ENCODE peak calls at places on chromosome 7, in eight cellular contexts. One of them, this sample, is unnamed.

GRCh38 chr7:80918909-80919721 is at the start of gene SEMA3C:
- DNase-seq in uterus: peak; percentile 92
- DNase-seq in heart left ventricle: peak; percentile 92
- DNase-seq in caudate nucleus: peak; percentile 78
- DNase-seq in ovary: peak; percentile 89
- DNase-seq in tibial nerve: peak; percentile 83
- DNase-seq in keratinocyte: peak; percentile 45
- DNase-seq in aorta: peak; percentile 96
- DNase-seq in this sample: peak; percentile 79

GRCh38 chr7:128311003-128311402 is 32.7 kb downstream of the RBM28 start:
- DNase-seq in keratinocyte: no peak
- DNase-seq in tibial nerve: no peak
- DNase-seq in uterus: no peak
- DNase-seq in heart left ventricle: no peak
- DNase-seq in caudate nucleus: no peak
- DNase-seq in ovary: no peak
- DNase-seq in aorta: no peak
- DNase-seq in this sample: no peak

GRCh38 chr7:155722936-155723335 is 78.5 kb downstream of the RBM33 start:
- DNase-seq in aorta: no peak
- DNase-seq in uterus: no peak
- DNase-seq in heart left ventricle: no peak
- DNase-seq in ovary: no peak
- DNase-seq in keratinocyte: no peak
- DNase-seq in caudate nucleus: no peak
- DNase-seq in tibial nerve: no peak
- DNase-seq in this sample: no peak

GRCh38 chr7:48042216-48042615 is 6.9 kb downstream of the C7orf57 start:
- DNase-seq in ovary: no peak
- DNase-seq in uterus: no peak
- DNase-seq in aorta: no peak
- DNase-seq in caudate nucleus: no peak
- DNase-seq in tibial nerve: no peak
- DNase-seq in heart left ventricle: no peak
- DNase-seq in keratinocyte: no peak
- DNase-seq in this sample: no peak

GRCh38 chr7:152931583-152931982 is 172.0 kb downstream of the ACTR3B start:
- DNase-seq in tibial nerve: no peak
- DNase-seq in heart left ventricle: no peak
- DNase-seq in aorta: no peak
- DNase-seq in uterus: no peak
- DNase-seq in keratinocyte: no peak
- DNase-seq in caudate nucleus: no peak
- DNase-seq in ovary: no peak
- DNase-seq in this sample: no peak

GRCh38 chr7:2757904-2758672 is 70.1 kb downstream of the AMZ1 start:
- DNase-seq in tibial nerve: no peak
- DNase-seq in aorta: peak; percentile 66
- DNase-seq in heart left ventricle: peak; percentile 52
- DNase-seq in uterus: peak; percentile 68
- DNase-seq in ovary: peak; percentile 71
- DNase-seq in keratinocyte: peak; percentile 90
- DNase-seq in caudate nucleus: peak; percentile 24
- DNase-seq in this sample: peak; percentile 97

GRCh38 chr7:138663741-138664710 is 37.1 kb downstream of the SVOPL start:
- DNase-seq in aorta: no peak
- DNase-seq in uterus: no peak
- DNase-seq in caudate nucleus: no peak
- DNase-seq in tibial nerve: no peak
- DNase-seq in heart left ventricle: no peak
- DNase-seq in keratinocyte: no peak
- DNase-seq in ovary: no peak
- DNase-seq in this sample: no peak

GRCh38 chr7:128097211-128097731 is 66.0 kb upstream of the LRRC4 start:
- DNase-seq in heart left ventricle: no peak
- DNase-seq in aorta: no peak
- DNase-seq in caudate nucleus: no peak
- DNase-seq in keratinocyte: no peak
- DNase-seq in uterus: no peak
- DNase-seq in tibial nerve: no peak
- DNase-seq in ovary: no peak
- DNase-seq in this sample: no peak

GRCh38 chr7:42720871-42721835 is 190.7 kb downstream of the C7orf25 start:
- DNase-seq in aorta: no peak
- DNase-seq in tibial nerve: no peak
- DNase-seq in caudate nucleus: no peak
- DNase-seq in heart left ventricle: no peak
- DNase-seq in keratinocyte: no peak
- DNase-seq in ovary: no peak
- DNase-seq in uterus: no peak
- DNase-seq in this sample: no peak

GRCh38 chr7:66125052-66125694 is 10.5 kb downstream of the CRCP start:
- DNase-seq in uterus: no peak
- DNase-seq in ovary: no peak
- DNase-seq in aorta: no peak
- DNase-seq in heart left ventricle: no peak
- DNase-seq in caudate nucleus: no peak
- DNase-seq in keratinocyte: no peak
- DNase-seq in tibial nerve: no peak
- DNase-seq in this sample: no peak

GRCh38 chr7:117502338-117502737 is 22.5 kb downstream of the CFTR start:
- DNase-seq in keratinocyte: no peak
- DNase-seq in heart left ventricle: no peak
- DNase-seq in caudate nucleus: no peak
- DNase-seq in aorta: no peak
- DNase-seq in ovary: no peak
- DNase-seq in uterus: no peak
- DNase-seq in tibial nerve: no peak
- DNase-seq in this sample: no peak

GRCh38 chr7:79770053-79770452 is 316.6 kb upstream of the MAGI2 start:
- DNase-seq in ovary: no peak
- DNase-seq in aorta: no peak
- DNase-seq in keratinocyte: no peak
- DNase-seq in caudate nucleus: no peak
- DNase-seq in heart left ventricle: no peak
- DNase-seq in tibial nerve: no peak
- DNase-seq in uterus: no peak
- DNase-seq in this sample: no peak

GRCh38 chr7:87028636-87029035 is 30.8 kb downstream of the ELAPOR2 start:
- DNase-seq in uterus: no peak
- DNase-seq in heart left ventricle: no peak
- DNase-seq in keratinocyte: no peak
- DNase-seq in ovary: no peak
- DNase-seq in caudate nucleus: no peak
- DNase-seq in aorta: no peak
- DNase-seq in tibial nerve: no peak
- DNase-seq in this sample: no peak

GRCh38 chr7:40720401-40720800 is 585.6 kb downstream of the SUGCT start:
- DNase-seq in ovary: no peak
- DNase-seq in keratinocyte: no peak
- DNase-seq in uterus: no peak
- DNase-seq in heart left ventricle: no peak
- DNase-seq in tibial nerve: no peak
- DNase-seq in aorta: no peak
- DNase-seq in caudate nucleus: no peak
- DNase-seq in this sample: no peak

GRCh38 chr7:92763636-92764423 is 72.5 kb downstream of the CDK6 start:
- DNase-seq in aorta: no peak
- DNase-seq in ovary: no peak
- DNase-seq in keratinocyte: peak; percentile 82
- DNase-seq in heart left ventricle: no peak
- DNase-seq in caudate nucleus: no peak
- DNase-seq in uterus: no peak
- DNase-seq in tibial nerve: no peak
- DNase-seq in this sample: peak; percentile 94

GRCh38 chr7:151125459-151125834 is 39.2 kb downstream of the AGAP3 start:
- DNase-seq in keratinocyte: no peak
- DNase-seq in heart left ventricle: peak; percentile 69
- DNase-seq in uterus: no peak
- DNase-seq in caudate nucleus: no peak
- DNase-seq in ovary: no peak
- DNase-seq in tibial nerve: no peak
- DNase-seq in aorta: no peak
- DNase-seq in this sample: no peak

GRCh38 chr7:77413861-77414424 is 2.2 kb downstream of the GSAP start:
- DNase-seq in tibial nerve: no peak
- DNase-seq in uterus: no peak
- DNase-seq in ovary: no peak
- DNase-seq in aorta: no peak
- DNase-seq in caudate nucleus: no peak
- DNase-seq in heart left ventricle: no peak
- DNase-seq in keratinocyte: no peak
- DNase-seq in this sample: no peak

GRCh38 chr7:16504019-16504418 is 22.6 kb upstream of the LRRC72 start:
- DNase-seq in caudate nucleus: no peak
- DNase-seq in uterus: no peak
- DNase-seq in tibial nerve: no peak
- DNase-seq in keratinocyte: no peak
- DNase-seq in ovary: no peak
- DNase-seq in heart left ventricle: no peak
- DNase-seq in aorta: no peak
- DNase-seq in this sample: no peak

GRCh38 chr7:42096681-42097637 is 140.1 kb downstream of the GLI3 start:
- DNase-seq in caudate nucleus: no peak
- DNase-seq in keratinocyte: no peak
- DNase-seq in ovary: peak; percentile 64
- DNase-seq in uterus: peak; percentile 75
- DNase-seq in tibial nerve: no peak
- DNase-seq in heart left ventricle: peak; percentile 69
- DNase-seq in aorta: no peak
- DNase-seq in this sample: no peak

DNA sequence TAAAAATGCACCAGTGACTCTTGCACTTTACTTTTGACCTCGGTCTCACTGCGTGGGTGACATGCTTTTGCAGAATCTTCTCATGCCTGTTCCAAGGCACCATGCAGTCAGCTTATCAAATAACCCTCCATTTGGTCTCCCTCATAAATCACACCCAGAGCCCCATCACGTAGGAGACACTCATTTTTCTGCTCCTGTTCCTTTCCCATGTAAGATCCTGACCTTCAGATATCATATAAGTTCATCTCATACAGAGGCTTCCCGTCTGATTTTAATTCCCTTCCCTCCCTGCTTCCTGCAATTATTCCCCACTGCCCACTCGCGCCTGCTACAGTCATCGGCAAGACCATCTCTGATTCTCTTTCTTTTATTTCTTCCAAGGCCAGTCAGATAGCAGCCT is 1226.3 kb upstream of the AUTS2 start:
- DNase-seq in caudate nucleus: no peak
- DNase-seq in uterus: no peak
- DNase-seq in tibial nerve: no peak
- DNase-seq in heart left ventricle: no peak
- DNase-seq in aorta: no peak
- DNase-seq in ovary: no peak
- DNase-seq in keratinocyte: no peak
- DNase-seq in this sample: no peak
- H3K27ac ChIP-seq in caudate nucleus: no peak overlapping the region
- H3K27ac ChIP-seq in uterus: no peak overlapping the region
- H3K27ac ChIP-seq in tibial nerve: no peak overlapping the region
- H3K27ac ChIP-seq in heart left ventricle: no peak overlapping the region
- H3K27ac ChIP-seq in aorta: no peak overlapping the region
- H3K27ac ChIP-seq in ovary: no peak overlapping the region
- H3K27ac ChIP-seq in keratinocyte: no peak overlapping the region
- H3K27ac ChIP-seq in this sample: no peak overlapping the region

GRCh38 chr7:662576-662975 is 63.9 kb upstream of the DNAAF5 start:
- DNase-seq in caudate nucleus: no peak
- DNase-seq in heart left ventricle: no peak
- DNase-seq in aorta: peak; percentile 59
- DNase-seq in tibial nerve: no peak
- DNase-seq in ovary: no peak
- DNase-seq in keratinocyte: no peak
- DNase-seq in uterus: no peak
- DNase-seq in this sample: no peak
- H3K27ac ChIP-seq in caudate nucleus: no peak overlapping the region
- H3K27ac ChIP-seq in heart left ventricle: no peak overlapping the region
- H3K27ac ChIP-seq in aorta: no peak overlapping the region
- H3K27ac ChIP-seq in tibial nerve: no peak overlapping the region
- H3K27ac ChIP-seq in ovary: no peak overlapping the region
- H3K27ac ChIP-seq in keratinocyte: no peak overlapping the region
- H3K27ac ChIP-seq in uterus: peak overlapping the region; percentile 92
- H3K27ac ChIP-seq in this sample: no peak overlapping the region

GRCh38 chr7:99120503-99120902 is 23.4 kb downstream of the SMURF1 start:
- DNase-seq in ovary: no peak
- DNase-seq in heart left ventricle: no peak
- DNase-seq in tibial nerve: no peak
- DNase-seq in aorta: no peak
- DNase-seq in keratinocyte: no peak
- DNase-seq in uterus: no peak
- DNase-seq in caudate nucleus: no peak
- DNase-seq in this sample: no peak
- H3K27ac ChIP-seq in ovary: peak overlapping the region; percentile 19
- H3K27ac ChIP-seq in heart left ventricle: peak overlapping the region; percentile 55
- H3K27ac ChIP-seq in tibial nerve: no peak overlapping the region
- H3K27ac ChIP-seq in aorta: peak overlapping the region; percentile 79
- H3K27ac ChIP-seq in keratinocyte: no peak overlapping the region
- H3K27ac ChIP-seq in uterus: peak overlapping the region; percentile 77
- H3K27ac ChIP-seq in caudate nucleus: peak overlapping the region; percentile 19
- H3K27ac ChIP-seq in this sample: no peak overlapping the region

DNA sequence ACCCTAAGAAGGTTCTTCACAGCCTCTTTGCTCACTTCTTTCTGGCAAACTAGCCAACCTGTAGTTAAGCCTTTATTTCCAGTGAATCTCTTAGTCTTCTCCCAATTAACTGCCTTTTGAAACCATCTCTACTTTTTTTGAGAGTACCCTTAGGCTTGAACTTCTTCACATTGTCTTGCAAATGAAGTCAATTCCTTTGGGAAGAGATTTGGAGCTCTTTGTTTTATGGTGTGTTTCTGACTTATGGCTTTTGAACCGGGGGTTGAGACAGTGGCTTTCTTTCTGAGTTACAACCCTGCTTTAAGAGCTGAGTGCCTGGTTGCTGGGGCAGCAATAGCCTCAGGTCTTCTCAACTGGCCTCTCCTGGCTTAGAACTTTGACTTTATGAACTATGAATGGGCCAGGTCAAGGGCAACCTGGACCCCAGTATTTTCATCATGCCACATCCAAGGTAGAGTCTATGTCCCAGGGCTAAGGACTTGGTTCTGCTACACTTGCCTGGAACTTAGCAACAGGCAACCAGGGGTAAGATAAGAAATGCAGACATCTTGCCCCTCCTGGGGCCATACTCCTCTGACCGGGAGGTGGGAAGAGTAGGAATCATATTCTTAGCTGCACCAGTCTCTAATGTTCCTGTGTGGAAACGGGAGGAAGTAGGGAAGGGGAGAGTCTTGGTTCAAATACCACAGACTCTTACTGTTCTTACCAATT is 53.0 kb downstream of the SP4 start:
- DNase-seq in uterus: no peak
- DNase-seq in tibial nerve: no peak
- DNase-seq in caudate nucleus: no peak
- DNase-seq in keratinocyte: no peak
- DNase-seq in heart left ventricle: no peak
- DNase-seq in ovary: no peak
- DNase-seq in aorta: no peak
- DNase-seq in this sample: no peak
- H3K27ac ChIP-seq in uterus: no peak overlapping the region
- H3K27ac ChIP-seq in tibial nerve: no peak overlapping the region
- H3K27ac ChIP-seq in caudate nucleus: no peak overlapping the region
- H3K27ac ChIP-seq in keratinocyte: no peak overlapping the region
- H3K27ac ChIP-seq in heart left ventricle: no peak overlapping the region
- H3K27ac ChIP-seq in ovary: no peak overlapping the region
- H3K27ac ChIP-seq in aorta: no peak overlapping the region
- H3K27ac ChIP-seq in this sample: no peak overlapping the region

GRCh38 chr7:142927085-142927745 is 6.3 kb downstream of the TRPV5 start:
- DNase-seq in caudate nucleus: no peak
- DNase-seq in uterus: no peak
- DNase-seq in heart left ventricle: no peak
- DNase-seq in ovary: no peak
- DNase-seq in keratinocyte: no peak
- DNase-seq in tibial nerve: no peak
- DNase-seq in aorta: no peak
- DNase-seq in this sample: no peak
- H3K27ac ChIP-seq in caudate nucleus: no peak overlapping the region
- H3K27ac ChIP-seq in uterus: no peak overlapping the region
- H3K27ac ChIP-seq in heart left ventricle: peak overlapping the region; percentile 84
- H3K27ac ChIP-seq in ovary: no peak overlapping the region
- H3K27ac ChIP-seq in keratinocyte: no peak overlapping the region
- H3K27ac ChIP-seq in tibial nerve: no peak overlapping the region
- H3K27ac ChIP-seq in aorta: no peak overlapping the region
- H3K27ac ChIP-seq in this sample: no peak overlapping the region